ENCODE peak calls at places on chromosomes 1 and 21, in ten cellular contexts. S is lung, I is cardiac muscle cell, T is left ventricle myocardium inferior, H is epithelial cell of esophagus, Y is aorta, R is right lobe of liver, N is fibroblast of mammary gland, Q is heart right ventricle, U is IMR-90. P is an unnamed sample.

GRCh38 chr1:71413441-71414170 is 332.8 kb upstream of the ZRANB2 start:
- DNase-seq in H (no peak), Q (no peak), S (no peak), U (no peak), N (peak), I (peak), R (no peak), T (no peak), Y (no peak), P (no peak)

GRCh38 chr1:174989540-174990181 is 10.1 kb upstream of the CACYBP start:
- DNase-seq in Q (no peak), T (no peak), R (peak), S (no peak), U (no peak), I (no peak), H (no peak), N (no peak), Y (no peak), P (no peak)

GRCh38 chr21:39668369-39668768 is 55.6 kb downstream of the B3GALT5 start:
- DNase-seq in H (no peak), U (no peak), N (no peak), Q (no peak), I (no peak), S (no peak), R (no peak), T (no peak), Y (no peak), P (no peak)

GRCh38 chr1:4655674-4656532 is 1.5 kb downstream of the AJAP1 start:
- DNase-seq in H (peak), Q (peak), S (no peak), I (peak), R (peak), U (no peak), Y (peak), N (peak), T (peak), P (no peak)

GRCh38 chr1:159092398-159092760 is 15.8 kb upstream of the AIM2 start:
- DNase-seq in N (no peak), U (no peak), Y (no peak), T (no peak), I (peak), R (no peak), S (no peak), Q (no peak), H (no peak), P (no peak)

GRCh38 chr1:244369256-244370057 is 82.3 kb downstream of the ADSS2 start:
- DNase-seq in H (peak), T (no peak), I (no peak), N (peak), U (no peak), S (no peak), Y (peak), R (no peak), Q (no peak), P (peak)

GRCh38 chr21:43278766-43279577 is 110.2 kb downstream of the CRYAA start:
- DNase-seq in N (no peak), I (no peak), Y (no peak), R (no peak), U (no peak), S (no peak), Q (no peak), T (peak), H (no peak), P (no peak)

GRCh38 chr1:44604167-44604955 is 69.9 kb downstream of the TMEM53 start:
- DNase-seq in N (no peak), Q (no peak), S (no peak), T (no peak), H (no peak), I (no peak), U (no peak), Y (peak), R (no peak), P (no peak)

GRCh38 chr21:46325073-46325912 is 1.3 kb downstream of the PCNT start:
- DNase-seq in S (peak), Y (peak), H (peak), U (peak), T (peak), R (peak), I (peak), Q (peak), N (peak), P (peak)

GRCh38 chr1:111271464-111271801 is 19.2 kb upstream of the CHIA start:
- DNase-seq in I (no peak), Y (no peak), H (no peak), Q (no peak), U (no peak), T (no peak), N (no peak), S (no peak), R (no peak), P (no peak)

GRCh38 chr1:240310226-240310925 is 218.7 kb downstream of the FMN2 start:
- DNase-seq in Q (no peak), R (no peak), Y (no peak), H (peak), U (peak), S (no peak), N (peak), I (peak), T (no peak), P (no peak)

GRCh38 chr1:94304553-94304952 is 67.2 kb upstream of the ARHGAP29 start:
- DNase-seq in U (no peak), R (no peak), H (peak), Q (no peak), S (no peak), Y (no peak), I (no peak), N (peak), T (no peak), P (no peak)

GRCh38 chr1:92949937-92950817 is 11.1 kb downstream of the DIPK1A start:
- DNase-seq in Y (no peak), H (peak), T (no peak), R (no peak), Q (no peak), S (no peak), N (peak), I (peak), U (peak), P (no peak)

GRCh38 chr1:153246825-153247224 is 12.7 kb upstream of the LORICRIN start:
- DNase-seq in H (no peak), R (no peak), T (no peak), I (no peak), Q (no peak), S (peak), U (no peak), N (no peak), Y (no peak), P (no peak)

GRCh38 chr1:177872563-177872900 is 97.3 kb downstream of the SEC16B start:
- DNase-seq in N (no peak), S (no peak), T (no peak), I (no peak), U (no peak), Q (no peak), Y (no peak), H (no peak), R (no peak), P (no peak)

GRCh38 chr1:53740621-53741105 is 1.7 kb upstream of the GLIS1 start:
- DNase-seq in Q (no peak), Y (no peak), T (no peak), U (peak), N (peak), H (no peak), S (no peak), I (peak), R (no peak), P (no peak)

GRCh38 chr1:169869426-169869825 is 24.3 kb downstream of the SCYL3 start:
- DNase-seq in H (no peak), I (no peak), R (no peak), Y (no peak), T (no peak), N (no peak), S (no peak), Q (no peak), U (no peak), P (no peak)

GRCh38 chr1:21552715-21553114 is 43.5 kb downstream of the ALPL start:
- DNase-seq in H (peak), S (no peak), I (peak), R (no peak), T (no peak), Q (no peak), Y (no peak), N (peak), U (peak), P (no peak)

GRCh38 chr1:43766086-43766784 is 58.9 kb downstream of the ST3GAL3 start:
- DNase-seq in S (peak), N (no peak), T (no peak), U (no peak), Q (no peak), I (no peak), H (peak), Y (no peak), R (no peak), P (no peak)

GRCh38 chr21:18275740-18276139 is 31.1 kb downstream of the CHODL start:
- DNase-seq in I (no peak), U (no peak), Y (no peak), T (no peak), N (no peak), H (no peak), R (no peak), Q (no peak), S (no peak), P (no peak)

GRCh38 chr1:7410156-7410555 is 360.9 kb upstream of the VAMP3 start:
- DNase-seq in T (no peak), S (no peak), U (no peak), N (no peak), I (no peak), Y (peak), Q (no peak), H (no peak), R (no peak), P (no peak)

GRCh38 chr1:230794431-230794830 is 47.2 kb downstream of the CAPN9 start:
- DNase-seq in T (no peak), N (no peak), Y (no peak), R (no peak), Q (no peak), H (no peak), I (no peak), U (no peak), S (no peak), P (no peak)

GRCh38 chr1:197994907-197995407 is 77.8 kb downstream of the LHX9 start:
- DNase-seq in H (peak), S (peak), Y (no peak), T (no peak), R (peak), I (no peak), U (peak), N (no peak), Q (no peak), P (no peak)

GRCh38 chr1:17148950-17149608 is 29.8 kb upstream of the PADI2 start:
- DNase-seq in R (no peak), H (no peak), I (peak), N (no peak), S (no peak), Y (no peak), U (no peak), Q (no peak), T (no peak), P (no peak)

GRCh38 chr1:44433209-44433608 is 28.2 kb downstream of the RNF220 start:
- DNase-seq in S (no peak), Q (no peak), I (no peak), T (no peak), H (no peak), Y (no peak), N (no peak), R (no peak), U (peak), P (no peak)

GRCh38 chr1:31410871-31411270 is 2.1 kb upstream of the SERINC2 start:
- DNase-seq in N (peak), Q (no peak), H (no peak), Y (no peak), U (peak), I (peak), R (no peak), T (no peak), S (no peak), P (no peak)

GRCh38 chr21:17462276-17462981 is 50.4 kb upstream of the CXADR start:
- DNase-seq in S (no peak), Q (no peak), T (no peak), N (peak), I (no peak), H (no peak), R (peak), U (peak), Y (no peak), P (peak)

GRCh38 chr1:45721207-45721606 is 29.2 kb downstream of the IPP start:
- DNase-seq in U (peak), N (no peak), T (no peak), Q (no peak), S (no peak), I (peak), R (no peak), H (no peak), Y (no peak), P (no peak)

GRCh38 chr1:192544983-192545393 is 30.6 kb upstream of the RGS1 start:
- DNase-seq in S (no peak), H (peak), Y (no peak), U (peak), T (no peak), Q (no peak), I (peak), N (peak), R (no peak), P (no peak)

GRCh38 chr21:34674467-34674866 is 5.7 kb downstream of the CLIC6 start:
- DNase-seq in H (no peak), Y (no peak), S (no peak), N (no peak), I (no peak), U (no peak), T (no peak), Q (no peak), R (no peak), P (no peak)

GRCh38 chr1:16441312-16441641 is 753 bp downstream of the NECAP2 start:
- DNase-seq in Y (no peak), R (no peak), U (no peak), Q (no peak), I (peak), H (peak), T (no peak), S (no peak), N (peak), P (peak)

GRCh38 chr1:24749257-24749656 is 4.0 kb downstream of the CLIC4 start:
- DNase-seq in H (no peak), S (no peak), T (no peak), N (no peak), R (no peak), U (no peak), I (no peak), Q (no peak), Y (no peak), P (no peak)

GRCh38 chr1:231691618-231692259 is 65.1 kb downstream of the DISC1 start:
- DNase-seq in H (peak), Y (peak), I (peak), S (no peak), N (peak), Q (peak), R (no peak), U (peak), T (peak), P (no peak)

GRCh38 chr1:37317870-37318431 is 156.4 kb upstream of the ZC3H12A start:
- DNase-seq in N (no peak), R (no peak), U (no peak), T (no peak), Y (peak), H (no peak), I (no peak), S (no peak), Q (no peak), P (no peak)

DNA sequence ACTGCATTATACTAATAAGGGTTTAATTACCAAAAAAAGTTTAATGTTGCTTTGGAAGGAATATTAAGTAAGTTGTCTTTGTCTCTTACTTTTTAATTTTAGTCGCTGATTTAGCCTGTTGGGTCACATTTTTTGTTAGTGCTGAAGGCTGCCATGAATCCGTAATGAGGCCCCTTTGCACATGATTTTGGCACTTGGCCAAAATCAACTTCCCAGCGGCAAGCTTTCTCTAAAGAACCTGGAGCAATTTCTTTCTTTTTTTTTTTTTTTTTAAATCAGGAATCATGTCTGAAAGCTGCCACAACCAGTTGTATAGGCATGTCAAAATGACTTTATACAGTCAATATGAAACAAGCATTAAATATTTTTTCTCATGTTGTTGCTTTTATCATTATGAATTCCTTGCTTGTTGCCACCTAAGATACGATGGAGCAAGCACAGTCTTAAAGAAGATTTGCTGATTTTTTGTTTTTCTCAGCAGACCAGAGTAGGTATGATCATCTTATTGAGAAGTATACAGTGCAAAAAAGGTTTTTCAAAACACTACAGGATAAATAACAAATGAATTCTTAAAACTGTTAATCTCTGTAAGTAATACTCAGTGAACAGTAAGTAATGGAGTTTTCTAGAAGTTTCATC is 690.4 kb downstream of the USP25 start:
- DNase-seq in Q (no peak), Y (no peak), S (peak), U (peak), R (peak), N (peak), T (peak), H (peak), I (peak), P (no peak)
- H3K4me3 ChIP-seq in Q (peak), Y (peak), S (no peak), U (no peak), R (peak), N (peak), T (peak), H (peak), I (no peak), P (no peak)

DNA sequence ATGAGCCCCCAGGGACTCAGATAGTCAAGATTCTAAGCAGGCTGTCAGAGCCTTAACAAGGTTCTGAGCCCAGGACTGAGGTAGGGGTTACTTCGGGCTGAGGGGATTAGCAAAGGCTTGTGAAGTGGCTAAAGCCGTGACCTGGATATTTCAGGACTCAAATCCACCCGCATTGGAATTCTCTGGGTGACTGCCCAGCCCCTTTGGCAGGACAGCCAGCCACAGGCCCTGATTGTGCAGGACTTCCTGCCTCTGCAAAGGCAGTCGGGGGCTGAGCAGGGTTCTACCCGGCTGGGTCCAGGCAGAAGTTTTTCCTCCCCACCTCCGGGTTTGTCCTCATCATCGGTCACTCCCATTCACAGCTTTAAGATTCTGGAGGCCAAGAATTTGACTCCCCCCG is at the start of gene PLA2G5:
- DNase-seq in T (peak), S (peak), N (peak), R (no peak), U (peak), Q (peak), I (peak), H (no peak), Y (peak), P (no peak)
- H3K4me3 ChIP-seq in T (peak), S (no peak), N (no peak), R (no peak), U (no peak), Q (peak), I (no peak), H (no peak), Y (peak), P (no peak)

GRCh38 chr1:203572134-203572625 is 54.5 kb upstream of the ATP2B4 start:
- DNase-seq in R (no peak), U (peak), T (no peak), S (no peak), H (no peak), Q (no peak), I (peak), Y (peak), N (no peak), P (no peak)
- H3K4me3 ChIP-seq in R (no peak), U (no peak), T (no peak), S (no peak), H (no peak), Q (no peak), I (no peak), Y (no peak), N (no peak), P (no peak)

GRCh38 chr1:39268906-39269305 is 64.4 kb downstream of the MACF1 start:
- DNase-seq in S (no peak), H (peak), U (peak), Q (no peak), Y (no peak), I (no peak), R (no peak), N (no peak), T (no peak), P (no peak)
- H3K4me3 ChIP-seq in S (no peak), H (no peak), U (no peak), Q (peak), Y (peak), I (no peak), R (no peak), N (peak), T (peak), P (peak)

GRCh38 chr1:82978461-82979324 is 1020.2 kb downstream of the TTLL7 start:
- DNase-seq in S (no peak), R (no peak), Y (no peak), H (peak), N (no peak), I (no peak), U (no peak), Q (no peak), T (no peak), P (no peak)
- H3K4me3 ChIP-seq in S (no peak), R (no peak), Y (no peak), H (no peak), N (no peak), I (no peak), U (no peak), Q (no peak), T (no peak), P (no peak)

GRCh38 chr1:151831605-151832004 is at the start of gene RORC:
- DNase-seq in U (no peak), I (no peak), Y (no peak), S (peak), R (peak), N (no peak), T (peak), H (no peak), Q (peak), P (peak)
- H3K4me3 ChIP-seq in U (no peak), I (no peak), Y (no peak), S (peak), R (peak), N (no peak), T (peak), H (no peak), Q (peak), P (no peak)

GRCh38 chr1:206687251-206687914 is 2.7 kb downstream of the MAPKAPK2 start:
- DNase-seq in U (no peak), R (no peak), Q (no peak), N (no peak), I (no peak), S (no peak), Y (no peak), T (no peak), H (no peak), P (no peak)
- H3K4me3 ChIP-seq in U (peak), R (no peak), Q (peak), N (peak), I (peak), S (no peak), Y (no peak), T (peak), H (peak), P (no peak)

P was measured in Peyer's patch.